ENCODE peak calls at places on chromosomes 7 and 10, in seven cellular contexts. Q, L, R, F, I, T and E are unnamed samples.

GRCh38 chr10:96585726-96586418 is 940 bp downstream of the TM9SF3 start:
- DNase-seq in Q (no peak), L (peak), R (no peak), F (no peak), I (no peak), T (no peak), E (no peak)

GRCh38 chr7:104552102-104552501 is 223.7 kb downstream of the LHFPL3 start:
- DNase-seq in Q (no peak), L (peak), R (no peak), F (no peak), I (no peak), T (no peak), E (no peak)

GRCh38 chr10:6399241-6399701 is 180.8 kb downstream of the PRKCQ start:
- DNase-seq in Q (no peak), L (no peak), R (no peak), F (no peak), I (no peak), T (no peak), E (no peak)

GRCh38 chr10:929965-930364 is 1.5 kb downstream of the LARP4B start:
- DNase-seq in Q (no peak), L (no peak), R (no peak), F (peak), I (no peak), T (no peak), E (no peak)

GRCh38 chr10:133422821-133423771 is 1.3 kb downstream of the SPRN start:
- DNase-seq in Q (no peak), L (no peak), R (no peak), F (peak), I (no peak), T (no peak), E (no peak)

GRCh38 chr10:70891636-70892035 is 3.3 kb upstream of the PCBD1 start:
- DNase-seq in Q (no peak), L (no peak), R (no peak), F (no peak), I (no peak), T (no peak), E (no peak)

GRCh38 chr10:46297406-46298204 is 10.8 kb downstream of the ANTXRL start:
- DNase-seq in Q (no peak), L (no peak), R (no peak), F (no peak), I (no peak), T (no peak), E (no peak)

GRCh38 chr10:18066947-18067346 is 73.3 kb upstream of the CACNB2 start:
- DNase-seq in Q (no peak), L (no peak), R (no peak), F (no peak), I (no peak), T (no peak), E (no peak)

GRCh38 chr10:125083576-125083920 is 76.8 kb downstream of the CTBP2 start:
- DNase-seq in Q (no peak), L (no peak), R (peak), F (no peak), I (no peak), T (no peak), E (no peak)

GRCh38 chr7:69919712-69920111 is 321.4 kb downstream of the AUTS2 start:
- DNase-seq in Q (no peak), L (no peak), R (no peak), F (no peak), I (no peak), T (no peak), E (no peak)

GRCh38 chr7:35424869-35425495 is 171.1 kb upstream of the TBX20 start:
- DNase-seq in Q (peak), L (peak), R (no peak), F (peak), I (peak), T (no peak), E (peak)

GRCh38 chr10:6204341-6205191 is 1.8 kb downstream of the PFKFB3 start:
- DNase-seq in Q (no peak), L (no peak), R (peak), F (no peak), I (no peak), T (no peak), E (no peak)

GRCh38 chr10:90592903-90593302 is 264.9 kb downstream of the HTR7 start:
- DNase-seq in Q (peak), L (peak), R (peak), F (peak), I (no peak), T (no peak), E (no peak)

GRCh38 chr10:129662386-129662785 is 195.3 kb downstream of the MGMT start:
- DNase-seq in Q (no peak), L (no peak), R (no peak), F (no peak), I (no peak), T (no peak), E (no peak)

GRCh38 chr10:112614072-112614471 is 167.1 kb downstream of the VTI1A start:
- DNase-seq in Q (no peak), L (no peak), R (no peak), F (no peak), I (no peak), T (no peak), E (no peak)

GRCh38 chr7:50594734-50595537 is 29.7 kb upstream of the DDC start:
- DNase-seq in Q (no peak), L (no peak), R (no peak), F (no peak), I (no peak), T (no peak), E (no peak)